ENCODE peak calls at places on chromosomes 2 and 18, in seven cellular contexts. One of them, this sample, is unnamed.

GRCh38 chr18:41395695-41396094 is 559.3 kb upstream of the PIK3C3 start:
- DNase-seq in transverse colon: no peak
- DNase-seq in A549: no peak
- DNase-seq in AG04450: no peak
- DNase-seq in CD4-positive, alpha-beta T cell: no peak
- DNase-seq in CD8-positive, alpha-beta memory T cell: no peak
- DNase-seq in pancreas: no peak
- DNase-seq in this sample: no peak

GRCh38 chr2:23411752-23412431 is 26.9 kb downstream of the KLHL29 start:
- DNase-seq in transverse colon: no peak
- DNase-seq in pancreas: no peak
- DNase-seq in CD8-positive, alpha-beta memory T cell: no peak
- DNase-seq in A549: no peak
- DNase-seq in CD4-positive, alpha-beta T cell: no peak
- DNase-seq in AG04450: peak; percentile 83
- DNase-seq in this sample: no peak

GRCh38 chr2:216829533-216829932 is 30.3 kb downstream of the TNP1 start:
- DNase-seq in pancreas: peak; percentile 74
- DNase-seq in CD8-positive, alpha-beta memory T cell: no peak
- DNase-seq in transverse colon: peak; percentile 55
- DNase-seq in AG04450: no peak
- DNase-seq in CD4-positive, alpha-beta T cell: no peak
- DNase-seq in A549: no peak
- DNase-seq in this sample: peak; percentile 87

GRCh38 chr18:13501896-13502295 is 224.5 kb downstream of the FAM210A start:
- DNase-seq in CD8-positive, alpha-beta memory T cell: no peak
- DNase-seq in transverse colon: no peak
- DNase-seq in AG04450: no peak
- DNase-seq in A549: no peak
- DNase-seq in CD4-positive, alpha-beta T cell: no peak
- DNase-seq in pancreas: no peak
- DNase-seq in this sample: no peak

GRCh38 chr2:129379411-129379810 is 600.1 kb upstream of the RAB6C start:
- DNase-seq in A549: no peak
- DNase-seq in transverse colon: no peak
- DNase-seq in CD4-positive, alpha-beta T cell: no peak
- DNase-seq in CD8-positive, alpha-beta memory T cell: no peak
- DNase-seq in AG04450: no peak
- DNase-seq in pancreas: no peak
- DNase-seq in this sample: no peak

GRCh38 chr2:217887841-217888665 is 114.7 kb downstream of the TNS1 start:
- DNase-seq in CD4-positive, alpha-beta T cell: no peak
- DNase-seq in pancreas: no peak
- DNase-seq in A549: no peak
- DNase-seq in CD8-positive, alpha-beta memory T cell: no peak
- DNase-seq in AG04450: no peak
- DNase-seq in transverse colon: no peak
- DNase-seq in this sample: peak; percentile 79

GRCh38 chr18:6891788-6892187 is 162.3 kb downstream of the ARHGAP28 start:
- DNase-seq in transverse colon: no peak
- DNase-seq in pancreas: no peak
- DNase-seq in A549: no peak
- DNase-seq in CD8-positive, alpha-beta memory T cell: no peak
- DNase-seq in AG04450: no peak
- DNase-seq in CD4-positive, alpha-beta T cell: no peak
- DNase-seq in this sample: no peak

GRCh38 chr2:232522855-232523681 is 2.9 kb downstream of the PRSS56 start:
- DNase-seq in pancreas: no peak
- DNase-seq in CD8-positive, alpha-beta memory T cell: no peak
- DNase-seq in A549: peak; percentile 28
- DNase-seq in CD4-positive, alpha-beta T cell: no peak
- DNase-seq in transverse colon: no peak
- DNase-seq in AG04450: no peak
- DNase-seq in this sample: no peak

GRCh38 chr2:201852878-201853415 is 46.6 kb downstream of the CDK15 start:
- DNase-seq in AG04450: no peak
- DNase-seq in A549: peak; percentile 25
- DNase-seq in CD4-positive, alpha-beta T cell: no peak
- DNase-seq in pancreas: no peak
- DNase-seq in transverse colon: no peak
- DNase-seq in CD8-positive, alpha-beta memory T cell: no peak
- DNase-seq in this sample: no peak

GRCh38 chr2:107592225-107592624 is 234.5 kb upstream of the RGPD4 start:
- DNase-seq in CD4-positive, alpha-beta T cell: no peak
- DNase-seq in pancreas: no peak
- DNase-seq in transverse colon: no peak
- DNase-seq in A549: no peak
- DNase-seq in CD8-positive, alpha-beta memory T cell: no peak
- DNase-seq in AG04450: no peak
- DNase-seq in this sample: no peak

GRCh38 chr2:136025057-136025973 is 39.9 kb upstream of the DARS1 start:
- DNase-seq in A549: no peak
- DNase-seq in AG04450: no peak
- DNase-seq in transverse colon: peak; percentile 69
- DNase-seq in CD8-positive, alpha-beta memory T cell: no peak
- DNase-seq in CD4-positive, alpha-beta T cell: no peak
- DNase-seq in pancreas: peak; percentile 77
- DNase-seq in this sample: peak; percentile 77

GRCh38 chr2:190820416-190820815 is 60.2 kb upstream of the GLS start:
- DNase-seq in pancreas: no peak
- DNase-seq in CD8-positive, alpha-beta memory T cell: no peak
- DNase-seq in A549: no peak
- DNase-seq in AG04450: no peak
- DNase-seq in transverse colon: no peak
- DNase-seq in CD4-positive, alpha-beta T cell: no peak
- DNase-seq in this sample: no peak

GRCh38 chr2:72893594-72894319 is 6.5 kb downstream of the SPR start:
- DNase-seq in transverse colon: peak; percentile 48
- DNase-seq in pancreas: peak; percentile 80
- DNase-seq in CD8-positive, alpha-beta memory T cell: no peak
- DNase-seq in A549: peak; percentile 69
- DNase-seq in CD4-positive, alpha-beta T cell: no peak
- DNase-seq in AG04450: peak; percentile 41
- DNase-seq in this sample: peak; percentile 36

GRCh38 chr2:152369176-152369860 is 34.3 kb downstream of the FMNL2 start:
- DNase-seq in pancreas: no peak
- DNase-seq in transverse colon: no peak
- DNase-seq in CD8-positive, alpha-beta memory T cell: no peak
- DNase-seq in A549: no peak
- DNase-seq in AG04450: peak; percentile 61
- DNase-seq in CD4-positive, alpha-beta T cell: no peak
- DNase-seq in this sample: no peak

GRCh38 chr2:74551942-74552913 is 1.5 kb downstream of the LOXL3 start:
- DNase-seq in CD4-positive, alpha-beta T cell: no peak
- DNase-seq in AG04450: no peak
- DNase-seq in CD8-positive, alpha-beta memory T cell: no peak
- DNase-seq in A549: no peak
- DNase-seq in transverse colon: no peak
- DNase-seq in pancreas: peak; percentile 42
- DNase-seq in this sample: no peak

GRCh38 chr18:62399781-62400308 is 74.7 kb downstream of the TNFRSF11A start:
- DNase-seq in pancreas: no peak
- DNase-seq in transverse colon: peak; percentile 18
- DNase-seq in CD4-positive, alpha-beta T cell: no peak
- DNase-seq in CD8-positive, alpha-beta memory T cell: no peak
- DNase-seq in A549: peak; percentile 53
- DNase-seq in AG04450: no peak
- DNase-seq in this sample: no peak

GRCh38 chr2:113896791-113897190 is 6.9 kb downstream of the ACTR3 start:
- DNase-seq in A549: no peak
- DNase-seq in pancreas: no peak
- DNase-seq in AG04450: no peak
- DNase-seq in CD4-positive, alpha-beta T cell: no peak
- DNase-seq in transverse colon: no peak
- DNase-seq in CD8-positive, alpha-beta memory T cell: no peak
- DNase-seq in this sample: no peak

GRCh38 chr2:113899166-113899565 is 9.3 kb downstream of the ACTR3 start:
- DNase-seq in AG04450: no peak
- DNase-seq in CD4-positive, alpha-beta T cell: no peak
- DNase-seq in transverse colon: no peak
- DNase-seq in pancreas: no peak
- DNase-seq in A549: no peak
- DNase-seq in CD8-positive, alpha-beta memory T cell: no peak
- DNase-seq in this sample: no peak

GRCh38 chr2:113894156-113894743 is 4.4 kb downstream of the ACTR3 start:
- DNase-seq in AG04450: peak; percentile 58
- DNase-seq in A549: peak; percentile 23
- DNase-seq in transverse colon: no peak
- DNase-seq in CD8-positive, alpha-beta memory T cell: no peak
- DNase-seq in CD4-positive, alpha-beta T cell: no peak
- DNase-seq in pancreas: no peak
- DNase-seq in this sample: no peak

GRCh38 chr2:113895301-113895700 is 5.4 kb downstream of the ACTR3 start:
- DNase-seq in transverse colon: no peak
- DNase-seq in CD8-positive, alpha-beta memory T cell: no peak
- DNase-seq in pancreas: no peak
- DNase-seq in CD4-positive, alpha-beta T cell: no peak
- DNase-seq in AG04450: no peak
- DNase-seq in A549: no peak
- DNase-seq in this sample: no peak

GRCh38 chr2:113895819-113896563 is 6.1 kb downstream of the ACTR3 start:
- DNase-seq in transverse colon: no peak
- DNase-seq in A549: no peak
- DNase-seq in pancreas: no peak
- DNase-seq in CD4-positive, alpha-beta T cell: no peak
- DNase-seq in AG04450: no peak
- DNase-seq in CD8-positive, alpha-beta memory T cell: no peak
- DNase-seq in this sample: no peak
- H3K27ac ChIP-seq in transverse colon: no peak overlapping the region
- H3K27ac ChIP-seq in A549: peak overlapping the region; percentile 84
- H3K27ac ChIP-seq in pancreas: no peak overlapping the region
- H3K27ac ChIP-seq in CD4-positive, alpha-beta T cell: no peak overlapping the region
- H3K27ac ChIP-seq in AG04450: no peak overlapping the region
- H3K27ac ChIP-seq in CD8-positive, alpha-beta memory T cell: no peak overlapping the region
- H3K27ac ChIP-seq in this sample: no peak overlapping the region

GRCh38 chr2:8491296-8492048 is 190.4 kb upstream of the ID2 start:
- DNase-seq in CD8-positive, alpha-beta memory T cell: no peak
- DNase-seq in CD4-positive, alpha-beta T cell: no peak
- DNase-seq in AG04450: no peak
- DNase-seq in pancreas: no peak
- DNase-seq in A549: no peak
- DNase-seq in transverse colon: no peak
- DNase-seq in this sample: no peak
- H3K27ac ChIP-seq in CD8-positive, alpha-beta memory T cell: no peak overlapping the region
- H3K27ac ChIP-seq in CD4-positive, alpha-beta T cell: no peak overlapping the region
- H3K27ac ChIP-seq in AG04450: no peak overlapping the region
- H3K27ac ChIP-seq in pancreas: peak overlapping the region; percentile 36
- H3K27ac ChIP-seq in A549: no peak overlapping the region
- H3K27ac ChIP-seq in transverse colon: peak overlapping the region; percentile 32
- H3K27ac ChIP-seq in this sample: peak overlapping the region; percentile 37

GRCh38 chr2:207108440-207108839 is 57.3 kb downstream of the KLF7 start:
- DNase-seq in A549: no peak
- DNase-seq in transverse colon: no peak
- DNase-seq in AG04450: no peak
- DNase-seq in CD8-positive, alpha-beta memory T cell: no peak
- DNase-seq in pancreas: no peak
- DNase-seq in CD4-positive, alpha-beta T cell: no peak
- DNase-seq in this sample: no peak
- H3K27ac ChIP-seq in A549: no peak overlapping the region
- H3K27ac ChIP-seq in transverse colon: no peak overlapping the region
- H3K27ac ChIP-seq in AG04450: no peak overlapping the region
- H3K27ac ChIP-seq in CD8-positive, alpha-beta memory T cell: no peak overlapping the region
- H3K27ac ChIP-seq in pancreas: no peak overlapping the region
- H3K27ac ChIP-seq in CD4-positive, alpha-beta T cell: no peak overlapping the region
- H3K27ac ChIP-seq in this sample: no peak overlapping the region

GRCh38 chr2:71702071-71702970 is 249.0 kb downstream of the DYSF start:
- DNase-seq in pancreas: no peak
- DNase-seq in AG04450: no peak
- DNase-seq in CD8-positive, alpha-beta memory T cell: no peak
- DNase-seq in transverse colon: no peak
- DNase-seq in CD4-positive, alpha-beta T cell: no peak
- DNase-seq in A549: no peak
- DNase-seq in this sample: no peak
- H3K27ac ChIP-seq in pancreas: no peak overlapping the region
- H3K27ac ChIP-seq in AG04450: no peak overlapping the region
- H3K27ac ChIP-seq in CD8-positive, alpha-beta memory T cell: no peak overlapping the region
- H3K27ac ChIP-seq in transverse colon: no peak overlapping the region
- H3K27ac ChIP-seq in CD4-positive, alpha-beta T cell: no peak overlapping the region
- H3K27ac ChIP-seq in A549: no peak overlapping the region
- H3K27ac ChIP-seq in this sample: no peak overlapping the region

GRCh38 chr2:40101076-40101688 is 322.1 kb upstream of the THUMPD2 start:
- DNase-seq in AG04450: peak; percentile 74
- DNase-seq in transverse colon: no peak
- DNase-seq in pancreas: no peak
- DNase-seq in CD8-positive, alpha-beta memory T cell: no peak
- DNase-seq in A549: no peak
- DNase-seq in CD4-positive, alpha-beta T cell: no peak
- DNase-seq in this sample: no peak

GRCh38 chr2:40105593-40105992 is 326.5 kb upstream of the THUMPD2 start:
- DNase-seq in CD8-positive, alpha-beta memory T cell: no peak
- DNase-seq in A549: no peak
- DNase-seq in CD4-positive, alpha-beta T cell: no peak
- DNase-seq in AG04450: no peak
- DNase-seq in transverse colon: no peak
- DNase-seq in pancreas: no peak
- DNase-seq in this sample: no peak

GRCh38 chr2:40103163-40103562 is 324.1 kb upstream of the THUMPD2 start:
- DNase-seq in A549: no peak
- DNase-seq in CD4-positive, alpha-beta T cell: no peak
- DNase-seq in transverse colon: no peak
- DNase-seq in AG04450: peak; percentile 58
- DNase-seq in CD8-positive, alpha-beta memory T cell: no peak
- DNase-seq in pancreas: no peak
- DNase-seq in this sample: no peak

GRCh38 chr2:40103590-40103989 is 324.5 kb upstream of the THUMPD2 start:
- DNase-seq in AG04450: peak; percentile 81
- DNase-seq in A549: no peak
- DNase-seq in CD8-positive, alpha-beta memory T cell: no peak
- DNase-seq in pancreas: no peak
- DNase-seq in transverse colon: no peak
- DNase-seq in CD4-positive, alpha-beta T cell: no peak
- DNase-seq in this sample: no peak

DNA sequence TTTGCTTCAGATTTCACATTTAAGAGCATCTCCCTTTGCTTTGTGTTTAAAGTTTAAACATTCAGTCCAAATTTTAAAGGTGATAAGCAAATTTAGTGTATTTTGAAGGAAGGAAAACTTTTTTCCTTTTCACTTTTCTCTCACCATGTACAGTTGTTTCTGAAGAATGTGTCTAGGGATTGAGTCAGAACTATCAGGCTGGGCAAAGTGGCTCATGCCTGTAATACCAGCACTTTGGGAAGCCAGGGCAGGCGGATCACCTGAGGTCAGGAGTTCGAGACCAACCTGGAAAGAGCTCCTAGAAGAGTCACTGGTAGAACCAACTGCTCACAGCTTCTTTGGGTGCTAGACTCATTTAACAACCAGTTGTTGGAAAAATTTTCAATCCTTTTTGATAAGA is 327.0 kb upstream of the THUMPD2 start:
- DNase-seq in pancreas: no peak
- DNase-seq in transverse colon: no peak
- DNase-seq in CD8-positive, alpha-beta memory T cell: no peak
- DNase-seq in AG04450: no peak
- DNase-seq in A549: no peak
- DNase-seq in CD4-positive, alpha-beta T cell: no peak
- DNase-seq in this sample: no peak
- H3K27ac ChIP-seq in pancreas: no peak overlapping the region
- H3K27ac ChIP-seq in transverse colon: no peak overlapping the region
- H3K27ac ChIP-seq in CD8-positive, alpha-beta memory T cell: no peak overlapping the region
- H3K27ac ChIP-seq in AG04450: peak overlapping the region; percentile 43
- H3K27ac ChIP-seq in A549: no peak overlapping the region
- H3K27ac ChIP-seq in CD4-positive, alpha-beta T cell: no peak overlapping the region
- H3K27ac ChIP-seq in this sample: no peak overlapping the region

This sample was measured in left ventricle myocardium inferior.